ENCODE peak calls at places on chromosomes 1 and 21, in eight cellular contexts. N is neural progenitor cell, F is body of pancreas, L is lung, C is mammary epithelial cell, D is IMR-90, G is left ventricle myocardium inferior, U is A549. J is an unnamed sample. For H3K4me1, the result is how much of the 10 kb centered on the place peaks cover.

GRCh38 chr1:36099681-36100341 is 11.1 kb downstream of the ADPRS start:
- DNase-seq in N (peak), F (peak), L (peak), C (peak), D (peak), G (peak), U (peak), J (peak)

GRCh38 chr1:156577512-156577911 is 2.0 kb upstream of the TTC24 start:
- DNase-seq in N (no peak), F (no peak), L (no peak), C (no peak), D (no peak), G (no peak), U (no peak), J (no peak)

GRCh38 chr1:113751114-113751513 is 8.2 kb downstream of the PHTF1 start:
- DNase-seq in N (no peak), F (no peak), L (no peak), C (no peak), D (no peak), G (no peak), U (no peak), J (no peak)

GRCh38 chr1:78095618-78096416 is 50.1 kb downstream of the GIPC2 start:
- DNase-seq in N (no peak), F (no peak), L (no peak), C (peak), D (peak), G (no peak), U (no peak), J (no peak)

GRCh38 chr1:217542136-217542777 is 88.6 kb downstream of the GPATCH2 start:
- DNase-seq in N (no peak), F (no peak), L (no peak), C (no peak), D (no peak), G (peak), U (no peak), J (no peak)

GRCh38 chr1:185824106-185824505 is 89.9 kb downstream of the HMCN1 start:
- DNase-seq in N (no peak), F (no peak), L (no peak), C (no peak), D (no peak), G (no peak), U (no peak), J (no peak)

GRCh38 chr1:19799233-19799876 is 361 bp downstream of the TMCO4 start:
- DNase-seq in N (peak), F (peak), L (peak), C (peak), D (peak), G (peak), U (peak), J (no peak)

GRCh38 chr1:81876901-81877750 is 76.4 kb downstream of the ADGRL2 start:
- DNase-seq in N (no peak), F (no peak), L (no peak), C (peak), D (peak), G (no peak), U (no peak), J (no peak)

GRCh38 chr1:145961425-145962156 is 2.8 kb downstream of the ANKRD34A start:
- DNase-seq in N (peak), F (no peak), L (no peak), C (no peak), D (no peak), G (peak), U (no peak), J (no peak)

GRCh38 chr1:114320586-114320985 is 166.9 kb upstream of the SYT6 start:
- DNase-seq in N (no peak), F (no peak), L (no peak), C (peak), D (peak), G (no peak), U (no peak), J (no peak)

GRCh38 chr1:62727656-62728396 is 39.6 kb upstream of the DOCK7 start:
- DNase-seq in N (peak), F (no peak), L (no peak), C (no peak), D (peak), G (no peak), U (no peak), J (no peak)

GRCh38 chr1:78033797-78034172 is 12.0 kb upstream of the GIPC2 start:
- DNase-seq in N (no peak), F (no peak), L (no peak), C (peak), D (no peak), G (no peak), U (no peak), J (no peak)

GRCh38 chr1:67691712-67692111 is 6.7 kb downstream of the GADD45A start:
- DNase-seq in N (no peak), F (no peak), L (no peak), C (no peak), D (no peak), G (no peak), U (no peak), J (no peak)

GRCh38 chr1:83799474-83800085 is 199.4 kb downstream of the TTLL7 start:
- DNase-seq in N (no peak), F (peak), L (no peak), C (no peak), D (no peak), G (no peak), U (no peak), J (no peak)

GRCh38 chr21:33856893-33857527 is 58.6 kb downstream of the ATP5PO start:
- DNase-seq in N (no peak), F (no peak), L (no peak), C (no peak), D (no peak), G (no peak), U (no peak), J (no peak)

GRCh38 chr1:109832935-109833334 is 69.2 kb upstream of the EPS8L3 start:
- DNase-seq in N (no peak), F (no peak), L (no peak), C (no peak), D (no peak), G (no peak), U (no peak), J (peak)

GRCh38 chr1:186212574-186213224 is 162.4 kb downstream of the TPR start:
- DNase-seq in N (peak), F (peak), L (peak), C (peak), D (peak), G (no peak), U (peak), J (peak)

GRCh38 chr1:203059485-203059884 is 26.3 kb downstream of the MYOG start:
- DNase-seq in N (no peak), F (no peak), L (no peak), C (no peak), D (no peak), G (no peak), U (no peak), J (no peak)

GRCh38 chr1:162855461-162856150 is 5.4 kb downstream of the CCDC190 start:
- DNase-seq in N (no peak), F (no peak), L (no peak), C (peak), D (peak), G (no peak), U (no peak), J (no peak)

GRCh38 chr21:34222031-34222335 is 141.8 kb upstream of the KCNE2 start:
- DNase-seq in N (no peak), F (no peak), L (no peak), C (no peak), D (no peak), G (no peak), U (no peak), J (no peak)

GRCh38 chr1:36947384-36947783 is 86.9 kb downstream of the GRIK3 start:
- DNase-seq in N (no peak), F (no peak), L (no peak), C (no peak), D (no peak), G (no peak), U (no peak), J (no peak)

GRCh38 chr1:160951443-160952128 is 3.0 kb downstream of the ITLN2 start:
- DNase-seq in N (peak), F (peak), L (peak), C (peak), D (peak), G (peak), U (peak), J (peak)

GRCh38 chr1:85846706-85847105 is 138.5 kb upstream of the ZNHIT6 start:
- DNase-seq in N (no peak), F (no peak), L (no peak), C (no peak), D (no peak), G (no peak), U (no peak), J (no peak)

GRCh38 chr1:25550155-25550506 is 6.7 kb downstream of the LDLRAP1 start:
- DNase-seq in N (no peak), F (no peak), L (no peak), C (peak), D (peak), G (no peak), U (no peak), J (no peak)

GRCh38 chr1:217564833-217565232 is 66.1 kb downstream of the GPATCH2 start:
- DNase-seq in N (no peak), F (no peak), L (no peak), C (no peak), D (no peak), G (no peak), U (no peak), J (no peak)

GRCh38 chr1:4124631-4125145 is 224.6 kb upstream of the C1orf174 start:
- DNase-seq in N (no peak), F (no peak), L (no peak), C (no peak), D (no peak), G (no peak), U (no peak), J (no peak)

GRCh38 chr1:184513966-184514365 is 127.1 kb downstream of the C1orf21 start:
- DNase-seq in N (no peak), F (peak), L (no peak), C (peak), D (peak), G (no peak), U (no peak), J (no peak)

GRCh38 chr1:193111641-193112090 is 6.5 kb upstream of the GLRX2 start:
- DNase-seq in N (peak), F (peak), L (peak), C (peak), D (peak), G (peak), U (no peak), J (no peak)
- H3K27ac ChIP-seq in N (no peak), F (no peak), L (no peak), C (peak), D (peak), G (peak), U (peak), J (no peak)

GRCh38 chr1:169103443-169103842 is 3.0 kb upstream of the ATP1B1 start:
- DNase-seq in N (no peak), F (peak), L (peak), C (no peak), D (no peak), G (no peak), U (no peak), J (no peak)
- H3K4me1 ChIP-seq in N (under half), F (half or more), L (under half), C (under half), D (under half), G (half or more), U (under half), J (under half)

GRCh38 chr1:53946252-53947171 is at the start of gene LRRC42:
- DNase-seq in N (peak), F (peak), L (no peak), C (no peak), D (no peak), G (no peak), U (peak), J (no peak)
- H3K27ac ChIP-seq in N (peak), F (peak), L (peak), C (peak), D (peak), G (peak), U (peak), J (no peak)

GRCh38 chr1:155083865-155084721 is 5.5 kb downstream of the EFNA3 start:
- DNase-seq in N (no peak), F (peak), L (no peak), C (peak), D (no peak), G (no peak), U (no peak), J (no peak)
- H3K4me1 ChIP-seq in N (under half), F (half or more), L (under half), C (half or more), D (under half), G (half or more), U (half or more), J (under half)

GRCh38 chr1:235050911-235051360 is 77.7 kb downstream of the TOMM20 start:
- DNase-seq in N (no peak), F (peak), L (no peak), C (no peak), D (peak), G (peak), U (no peak), J (no peak)
- H3K27ac ChIP-seq in N (no peak), F (peak), L (peak), C (no peak), D (no peak), G (peak), U (no peak), J (no peak)

GRCh38 chr1:46617833-46618232 is 1.2 kb upstream of the MOB3C start:
- DNase-seq in N (no peak), F (no peak), L (no peak), C (no peak), D (no peak), G (no peak), U (no peak), J (no peak)
- H3K4me1 ChIP-seq in N (under half), F (under half), L (under half), C (under half), D (under half), G (under half), U (under half), J (under half)

J was measured in iPS DF 6.9.